ENCODE peak calls at places on chromosomes 12 and 14, in nine cellular contexts. D is cardiac muscle cell; C is CD8-positive, alpha-beta T cell; U is GM23338; N is PC-3; K is thoracic aorta; X is HL-60; S is heart right ventricle; A is transverse colon. E is an unnamed sample.

GRCh38 chr14:56378474-56378873 is 201.1 kb upstream of the TMEM260 start:
- DNase-seq in D (peak; percentile 86), C (no peak), U (no peak), N (peak; percentile 75), K (no peak), X (no peak), S (no peak), A (no peak), E (peak; percentile 6)

GRCh38 chr12:30286345-30286926 is 409.2 kb downstream of the IPO8 start:
- DNase-seq in D (peak; percentile 76), C (no peak), U (peak; percentile 52), N (peak; percentile 59), K (no peak), X (no peak), S (no peak), A (no peak), E (no peak)

GRCh38 chr12:24608637-24609285 is 340.1 kb downstream of the BCAT1 start:
- DNase-seq in D (peak; percentile 25), C (no peak), U (no peak), N (no peak), K (no peak), X (no peak), S (no peak), A (no peak), E (no peak)

GRCh38 chr12:106086696-106087095 is 52.1 kb downstream of the NUAK1 start:
- DNase-seq in D (no peak), C (no peak), U (no peak), N (no peak), K (no peak), X (no peak), S (no peak), A (no peak), E (no peak)

GRCh38 chr14:54487771-54488170 is 1.0 kb downstream of the GMFB start:
- DNase-seq in D (peak; percentile 58), C (no peak), U (peak; percentile 44), N (peak; percentile 57), K (no peak), X (no peak), S (no peak), A (no peak), E (no peak)

GRCh38 chr12:38543151-38543550 is 226.6 kb downstream of the ALG10B start:
- DNase-seq in D (no peak), C (no peak), U (peak; percentile 10), N (peak; percentile 30), K (no peak), X (no peak), S (no peak), A (no peak), E (no peak)

GRCh38 chr12:32501835-32502333 is 102.5 kb downstream of the FGD4 start:
- DNase-seq in D (peak; percentile 92), C (no peak), U (peak; percentile 96), N (no peak), K (no peak), X (no peak), S (peak; percentile 28), A (no peak), E (peak; percentile 33)

GRCh38 chr12:28550757-28551381 is 360.6 kb downstream of the CCDC91 start:
- DNase-seq in D (peak; percentile 53), C (no peak), U (no peak), N (peak; percentile 89), K (no peak), X (no peak), S (no peak), A (no peak), E (peak; percentile 30)

GRCh38 chr12:47216150-47216677 is 136.5 kb upstream of the AMIGO2 start:
- DNase-seq in D (no peak), C (peak; percentile 73), U (no peak), N (no peak), K (no peak), X (peak; percentile 78), S (no peak), A (peak; percentile 59), E (no peak)

GRCh38 chr12:32365473-32366064 is 33.8 kb upstream of the FGD4 start:
- DNase-seq in D (peak; percentile 86), C (peak; percentile 30), U (peak; percentile 86), N (peak; percentile 72), K (no peak), X (peak; percentile 38), S (peak; percentile 57), A (peak; percentile 60), E (peak; percentile 47)

GRCh38 chr14:78970677-78971076 is 800.5 kb downstream of the NRXN3 start:
- DNase-seq in D (no peak), C (no peak), U (no peak), N (peak; percentile 19), K (no peak), X (no peak), S (no peak), A (no peak), E (no peak)

GRCh38 chr14:78975734-78976133 is 805.6 kb downstream of the NRXN3 start:
- DNase-seq in D (no peak), C (no peak), U (no peak), N (no peak), K (no peak), X (no peak), S (no peak), A (no peak), E (no peak)

GRCh38 chr14:78972440-78972839 is 802.3 kb downstream of the NRXN3 start:
- DNase-seq in D (no peak), C (no peak), U (no peak), N (no peak), K (no peak), X (no peak), S (no peak), A (no peak), E (no peak)

GRCh38 chr14:78978896-78979295 is 808.7 kb downstream of the NRXN3 start:
- DNase-seq in D (no peak), C (no peak), U (no peak), N (no peak), K (no peak), X (no peak), S (no peak), A (no peak), E (no peak)

DNA sequence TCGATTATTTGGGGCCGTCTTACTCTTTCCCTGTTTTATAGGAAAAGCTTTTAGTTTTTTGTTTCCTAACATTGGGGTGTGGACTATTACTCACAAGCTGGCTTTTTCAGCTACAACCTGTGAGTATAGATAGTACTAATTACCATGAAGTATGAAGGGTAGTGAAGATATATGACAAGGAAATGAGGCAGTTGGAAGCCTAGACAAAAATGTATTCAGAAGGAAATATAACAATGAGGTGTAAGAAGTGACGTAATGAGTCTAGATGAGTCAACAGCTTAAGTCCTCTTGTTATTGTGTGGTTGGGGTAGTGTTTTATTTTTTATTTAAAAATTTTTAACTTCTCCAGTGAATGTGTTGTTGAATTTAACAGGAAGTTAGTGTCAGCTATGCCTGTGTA is 804.5 kb downstream of the NRXN3 start:
- DNase-seq in D (peak; percentile 35), C (no peak), U (no peak), N (peak; percentile 28), K (no peak), X (no peak), S (no peak), A (no peak), E (no peak)
- H3K27ac ChIP-seq in D (no peak overlapping the region), C (no peak overlapping the region), U (no peak overlapping the region), N (no peak overlapping the region), K (no peak overlapping the region), X (no peak overlapping the region), S (no peak overlapping the region), A (no peak overlapping the region), E (no peak overlapping the region)

DNA sequence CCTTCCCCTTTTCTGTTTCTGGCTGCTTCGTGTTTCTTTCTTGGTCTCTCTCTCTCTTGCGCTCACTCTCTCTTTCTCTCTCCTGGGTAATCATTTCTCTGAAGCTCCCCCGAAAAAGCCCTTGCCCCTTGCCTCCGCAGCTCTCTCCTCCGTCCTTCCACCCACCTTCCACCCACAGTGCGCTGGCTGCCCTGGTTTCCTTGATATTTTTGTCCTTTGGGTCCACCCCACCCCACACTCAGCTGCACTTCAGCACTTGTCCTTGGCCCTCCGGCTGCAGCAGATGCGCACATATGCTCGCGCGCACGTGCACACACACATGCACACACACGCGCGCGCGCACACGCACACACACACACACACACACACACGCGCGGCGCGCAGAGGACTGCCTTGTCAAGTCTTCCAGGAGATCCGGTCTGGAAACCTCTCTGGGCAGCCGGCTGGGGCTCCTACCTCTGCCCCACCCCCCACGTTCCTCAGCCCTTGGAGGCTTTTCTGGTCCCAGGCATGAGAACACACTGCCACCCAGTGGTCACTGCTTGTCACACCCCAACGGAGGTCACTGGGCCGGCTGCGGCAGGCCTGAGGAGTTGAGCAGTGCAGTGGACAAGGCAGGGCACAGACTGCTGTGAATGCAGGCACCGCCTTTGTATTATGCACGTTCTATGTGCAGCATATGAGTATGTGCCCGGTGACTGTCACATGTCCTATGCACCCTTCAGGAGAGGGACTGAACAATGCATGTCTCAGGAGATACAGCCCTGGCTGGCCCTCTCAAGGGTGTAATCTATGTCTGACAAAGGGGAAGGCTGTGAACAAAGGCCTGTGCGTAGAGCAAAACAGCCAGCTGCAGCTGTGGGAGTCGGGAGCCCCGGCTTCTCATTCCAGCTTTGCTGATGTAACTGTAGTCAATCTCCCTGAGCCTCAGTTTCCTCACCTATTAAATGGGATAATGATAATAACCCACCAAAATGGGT is 6.5 kb downstream of the LAG3 start:
- DNase-seq in D (peak; percentile 96), C (peak; percentile 89), U (peak; percentile 99), N (peak; percentile 91), K (peak; percentile 82), X (peak; percentile 93), S (peak; percentile 97), A (peak; percentile 96), E (peak; percentile 85)
- H3K4me3 ChIP-seq in D (peak overlapping the region; percentile 32), C (peak overlapping the region; percentile 64), U (peak overlapping the region; percentile 71), N (peak overlapping the region; percentile 68), K (peak overlapping the region; percentile 76), X (peak overlapping the region; percentile 43), S (no peak overlapping the region), A (peak overlapping the region; percentile 12), E (peak overlapping the region; percentile 55)

GRCh38 chr12:114685869-114686268 is 1.9 kb upstream of the TBX3 start:
- DNase-seq in D (no peak), C (no peak), U (peak; percentile 74), N (no peak), K (no peak), X (no peak), S (no peak), A (no peak), E (no peak)
- H3K27ac ChIP-seq in D (peak overlapping the region; percentile 96), C (no peak overlapping the region), U (no peak overlapping the region), N (no peak overlapping the region), K (no peak overlapping the region), X (no peak overlapping the region), S (no peak overlapping the region), A (peak overlapping the region; percentile 90), E (peak overlapping the region; percentile 96)

GRCh38 chr14:75522224-75522764 is at the start of gene BATF:
- DNase-seq in D (no peak), C (peak; percentile 76), U (no peak), N (no peak), K (no peak), X (peak; percentile 18), S (no peak), A (peak; percentile 53), E (no peak)

GRCh38 chr14:75527449-75528163 is 5.3 kb downstream of the BATF start:
- DNase-seq in D (no peak), C (no peak), U (no peak), N (no peak), K (no peak), X (no peak), S (no peak), A (no peak), E (no peak)

GRCh38 chr14:75523771-75524171 is 1.5 kb downstream of the BATF start:
- DNase-seq in D (peak; percentile 43), C (no peak), U (no peak), N (peak; percentile 53), K (no peak), X (no peak), S (no peak), A (no peak), E (no peak)

GRCh38 chr14:75522919-75523318 is 650 bp downstream of the BATF start:
- DNase-seq in D (no peak), C (no peak), U (no peak), N (no peak), K (no peak), X (no peak), S (no peak), A (no peak), E (no peak)

GRCh38 chr14:75525969-75526368 is 3.7 kb downstream of the BATF start:
- DNase-seq in D (no peak), C (no peak), U (no peak), N (no peak), K (no peak), X (no peak), S (no peak), A (no peak), E (no peak)
- H3K4me3 ChIP-seq in D (no peak overlapping the region), C (no peak overlapping the region), U (no peak overlapping the region), N (no peak overlapping the region), K (no peak overlapping the region), X (no peak overlapping the region), S (no peak overlapping the region), A (no peak overlapping the region), E (no peak overlapping the region)

E was measured in AG04450.